ENCODE peak calls at places on chromosomes 6 and 20, in ten cellular contexts. E is BE2C, I is Caco-2, Y is AG10803, U is cardiac muscle cell, O is HCT116, N is foreskin fibroblast, D is heart left ventricle, K is neural progenitor cell, L is transverse colon. J is an unnamed sample.

GRCh38 chr6:129889580-129889979 is 28.5 kb upstream of the TMEM244 start:
- DNase-seq in E (no peak), L (no peak), K (no peak), O (no peak), U (peak), Y (peak), D (no peak), I (no peak), N (peak), J (peak)

GRCh38 chr6:125020385-125020784 is 58.1 kb downstream of the RNF217 start:
- DNase-seq in U (peak), L (no peak), N (peak), Y (peak), O (no peak), K (no peak), E (no peak), D (no peak), I (no peak), J (peak)

GRCh38 chr6:8570241-8570924 is 135.0 kb upstream of the SLC35B3 start:
- DNase-seq in U (no peak), N (no peak), O (no peak), Y (no peak), K (no peak), L (no peak), I (no peak), E (no peak), D (no peak), J (no peak)

GRCh38 chr20:53579581-53580375 is 13.9 kb downstream of the ZNF217 start:
- DNase-seq in O (no peak), K (no peak), N (peak), I (peak), L (peak), U (peak), Y (peak), E (peak), D (no peak), J (peak)

GRCh38 chr20:47627540-47627939 is 125.9 kb downstream of the NCOA3 start:
- DNase-seq in K (no peak), D (no peak), N (no peak), O (no peak), I (no peak), Y (no peak), E (no peak), L (no peak), U (no peak), J (no peak)

GRCh38 chr6:46265373-46265772 is 94.6 kb upstream of the ENPP5 start:
- DNase-seq in U (no peak), L (no peak), I (no peak), D (no peak), E (no peak), K (no peak), N (no peak), Y (no peak), O (no peak), J (no peak)

GRCh38 chr6:11710221-11710836 is 68.3 kb downstream of the ADTRP start:
- DNase-seq in N (no peak), D (no peak), Y (no peak), I (no peak), O (no peak), L (no peak), U (no peak), K (no peak), E (peak), J (no peak)

GRCh38 chr6:125094563-125094962 is 59.0 kb upstream of the TPD52L1 start:
- DNase-seq in K (no peak), N (no peak), E (no peak), I (no peak), O (no peak), L (no peak), D (no peak), Y (peak), U (peak), J (peak)

GRCh38 chr6:43428874-43429273 is 1.5 kb downstream of the ABCC10 start:
- DNase-seq in D (no peak), I (no peak), E (no peak), Y (no peak), L (no peak), U (no peak), K (no peak), N (no peak), O (no peak), J (peak)

GRCh38 chr6:158431560-158431959 is 119.3 kb downstream of the TULP4 start:
- DNase-seq in E (no peak), D (no peak), N (no peak), L (no peak), K (no peak), U (no peak), I (no peak), Y (no peak), O (no peak), J (no peak)

GRCh38 chr20:23265226-23265625 is 85.4 kb upstream of the NXT1 start:
- DNase-seq in U (peak), Y (no peak), L (no peak), O (no peak), I (no peak), D (no peak), E (no peak), K (no peak), N (no peak), J (peak)

GRCh38 chr6:3455121-3455489 is 1.7 kb downstream of the SLC22A23 start:
- DNase-seq in O (no peak), E (no peak), K (no peak), Y (no peak), L (peak), N (no peak), U (no peak), D (no peak), I (peak), J (peak)

GRCh38 chr6:46985943-46986342 is 56.2 kb downstream of the ADGRF1 start:
- DNase-seq in U (peak), Y (no peak), K (no peak), E (no peak), I (no peak), L (no peak), D (no peak), O (no peak), N (no peak), J (peak)

GRCh38 chr6:13404115-13404891 is 76.0 kb upstream of the TBC1D7 start:
- DNase-seq in I (no peak), Y (peak), E (no peak), N (no peak), L (no peak), D (no peak), U (peak), K (no peak), O (no peak), J (peak)

GRCh38 chr20:47328841-47329448 is 27.6 kb downstream of the ZMYND8 start:
- DNase-seq in D (no peak), I (no peak), O (no peak), L (peak), Y (no peak), E (no peak), U (no peak), K (no peak), N (no peak), J (no peak)

GRCh38 chr20:4167261-4168004 is 152.1 kb upstream of the RNF24 start:
- DNase-seq in O (no peak), I (peak), K (peak), E (no peak), L (no peak), Y (no peak), U (peak), D (no peak), N (no peak), J (no peak)

GRCh38 chr20:4171538-4172116 is 156.3 kb upstream of the RNF24 start:
- DNase-seq in N (no peak), O (no peak), D (no peak), K (peak), E (no peak), I (peak), L (no peak), Y (no peak), U (no peak), J (peak)

GRCh38 chr20:4169360-4170214 is 154.2 kb upstream of the RNF24 start:
- DNase-seq in K (no peak), E (no peak), L (no peak), Y (no peak), N (no peak), O (no peak), D (no peak), U (no peak), I (no peak), J (no peak)

GRCh38 chr20:4173142-4173541 is 157.8 kb upstream of the RNF24 start:
- DNase-seq in O (no peak), D (no peak), K (no peak), Y (no peak), L (no peak), N (no peak), E (no peak), U (no peak), I (no peak), J (no peak)

DNA sequence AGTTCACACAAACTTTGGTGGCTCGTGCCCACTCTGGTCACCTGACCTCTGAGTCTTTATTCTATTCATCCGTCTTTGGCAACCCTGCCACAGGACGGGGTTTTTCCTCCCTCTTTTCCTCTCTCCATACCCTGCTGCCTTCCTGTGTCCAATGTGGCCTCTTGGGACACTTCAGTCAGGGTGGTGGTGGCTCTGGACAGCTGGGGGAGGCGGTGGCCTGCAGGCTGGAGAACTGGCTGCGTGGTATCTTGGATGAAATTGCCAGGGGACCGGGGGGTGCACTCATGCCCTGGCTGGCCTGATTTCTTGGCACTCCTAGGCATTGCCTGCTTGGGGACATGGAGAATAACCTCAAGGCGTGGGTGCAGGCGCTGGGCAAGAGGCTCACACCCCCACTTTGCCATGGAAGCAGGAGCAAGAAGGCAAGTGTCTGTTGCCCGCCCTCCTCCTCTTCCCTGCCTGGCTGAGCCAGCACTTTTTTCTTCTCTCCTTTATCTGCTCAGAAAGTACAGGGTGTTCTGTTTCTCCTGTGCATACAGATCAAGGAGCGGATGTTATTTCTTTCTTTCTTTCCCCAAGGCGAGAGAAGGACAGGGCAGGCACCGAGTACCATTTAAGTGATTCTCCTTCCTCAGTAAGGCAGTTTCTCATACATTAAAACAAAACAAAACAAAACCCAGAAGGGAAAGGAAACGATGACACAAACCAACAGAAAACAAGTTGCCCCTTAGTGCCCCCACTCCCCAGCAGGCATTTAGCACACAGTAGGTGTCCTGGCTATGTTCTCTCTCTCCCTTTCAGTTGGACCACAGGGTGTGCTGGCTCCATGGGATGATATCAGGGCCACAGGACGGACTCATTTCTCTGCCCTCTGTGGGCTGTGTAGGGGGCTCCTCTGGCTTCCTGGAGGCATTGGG is 155.5 kb upstream of the RNF24 start:
- DNase-seq in K (peak), Y (no peak), O (no peak), L (no peak), I (no peak), E (no peak), D (no peak), N (no peak), U (peak), J (peak)
- H3K4me3 ChIP-seq in K (no peak), Y (peak), O (no peak), L (no peak), I (peak), E (no peak), D (no peak), N (peak), U (no peak), J (peak)

DNA sequence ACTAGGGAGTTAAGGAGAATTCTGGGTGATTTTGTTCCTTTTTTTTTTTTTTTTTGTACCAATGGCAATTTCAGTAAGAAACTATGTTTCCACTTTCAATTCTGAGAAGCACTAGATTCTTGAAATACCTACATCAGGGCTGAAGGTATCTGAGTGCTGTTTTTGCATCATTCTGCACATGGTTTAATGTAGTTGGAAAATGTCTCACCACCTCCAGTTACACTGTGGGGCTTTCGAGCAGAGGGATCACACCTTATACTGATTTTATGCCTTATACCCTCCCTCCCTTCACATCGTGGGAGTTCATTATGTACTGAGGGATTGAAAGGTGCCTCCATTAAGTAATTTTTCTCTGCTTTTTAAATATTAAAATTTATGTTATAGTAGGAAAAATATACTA is 144.8 kb downstream of the KLHL32 start:
- DNase-seq in D (no peak), N (no peak), Y (no peak), L (no peak), O (no peak), U (no peak), I (no peak), E (no peak), K (no peak), J (no peak)
- TF ChIP-seq CTCF in D (no peak), N (no peak), Y (no peak), L (no peak), O (no peak), U (no peak), I (no peak), E (no peak), K (no peak), J (no peak)

GRCh38 chr20:661474-662288 is 8.7 kb upstream of the SRXN1 start:
- DNase-seq in L (no peak), Y (no peak), D (no peak), U (no peak), N (no peak), K (peak), E (no peak), I (no peak), O (no peak), J (no peak)
- H3K4me3 ChIP-seq in L (no peak), Y (no peak), D (no peak), U (no peak), N (no peak), K (peak), E (no peak), I (no peak), O (no peak), J (no peak)

DNA sequence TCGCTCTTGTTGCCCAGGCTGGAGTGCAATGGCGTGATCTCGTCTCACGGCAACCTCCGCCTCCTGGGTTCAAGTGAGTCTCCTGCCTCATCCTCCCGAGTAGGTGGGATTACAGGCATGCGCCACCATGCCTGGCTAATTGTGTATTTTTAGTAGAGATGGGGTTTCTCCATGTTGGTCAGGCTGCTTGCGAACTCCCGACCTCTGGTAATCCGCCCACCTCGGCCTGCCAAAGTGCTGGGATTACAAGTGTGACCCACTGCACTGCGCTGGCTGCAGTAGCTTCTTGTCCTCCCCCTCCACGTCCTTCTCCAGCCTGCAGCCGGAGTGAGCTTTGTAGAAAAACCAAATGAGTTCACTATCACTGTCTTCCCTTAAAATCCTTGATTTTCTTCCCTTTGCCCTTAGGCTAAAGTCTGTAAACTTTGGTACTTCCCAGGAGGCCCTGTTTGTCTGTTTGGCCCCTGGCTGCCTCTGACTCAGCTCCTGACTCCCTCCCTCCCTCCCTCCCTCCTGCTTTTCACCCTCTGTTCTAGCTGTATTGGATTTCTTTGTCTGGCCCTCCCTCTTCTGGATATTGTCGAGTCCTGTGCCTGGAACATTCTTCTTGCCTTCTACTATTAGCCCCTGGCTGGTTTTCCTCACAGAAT is 12.9 kb downstream of the PARD6B start:
- DNase-seq in L (peak), D (peak), I (peak), N (peak), U (peak), Y (peak), K (peak), O (peak), E (peak), J (peak)
- TF ChIP-seq CTCF in L (peak), D (no peak), I (peak), N (peak), U (peak), Y (peak), K (no peak), O (peak), E (peak), J (peak)

J was measured in cardiac fibroblast.